ENCODE peak calls at places on chromosomes 5 and 9, in ten cellular contexts. Q, R, P, U, E, X, Z, W, D and H are unnamed samples.

GRCh38 chr5:72238712-72239445 is 81.2 kb downstream of the MRPS27 start:
- DNase-seq in Q (no peak), R (no peak), P (no peak), U (no peak), E (no peak), X (no peak), Z (no peak), W (no peak), D (no peak), H (no peak)

GRCh38 chr5:72194846-72195245 is 87.6 kb downstream of the MAP1B start:
- DNase-seq in Q (peak; percentile 5), R (no peak), P (no peak), U (no peak), E (no peak), X (no peak), Z (no peak), W (no peak), D (no peak), H (no peak)

GRCh38 chr5:169563369-169563768 is 20.2 kb upstream of the SPDL1 start:
- DNase-seq in Q (no peak), R (no peak), P (no peak), U (no peak), E (no peak), X (no peak), Z (no peak), W (no peak), D (no peak), H (no peak)

GRCh38 chr5:78699565-78700143 is 51.1 kb upstream of the LHFPL2 start:
- DNase-seq in Q (no peak), R (no peak), P (peak; percentile 36), U (peak; percentile 89), E (peak; percentile 83), X (no peak), Z (peak; percentile 96), W (peak; percentile 42), D (peak; percentile 40), H (peak; percentile 99)

GRCh38 chr5:140239939-140240700 is 62.8 kb downstream of the PFDN1 start:
- DNase-seq in Q (peak; percentile 59), R (no peak), P (peak; percentile 59), U (peak; percentile 39), E (peak; percentile 75), X (peak; percentile 60), Z (peak; percentile 60), W (no peak), D (peak; percentile 75), H (no peak)

GRCh38 chr5:76326559-76327351 is 76.3 kb upstream of the IQGAP2 start:
- DNase-seq in Q (no peak), R (no peak), P (no peak), U (no peak), E (no peak), X (no peak), Z (no peak), W (no peak), D (no peak), H (no peak)

GRCh38 chr5:1141827-1142226 is 30.0 kb upstream of the SLC12A7 start:
- DNase-seq in Q (no peak), R (peak; percentile 56), P (no peak), U (no peak), E (no peak), X (no peak), Z (no peak), W (no peak), D (no peak), H (no peak)

GRCh38 chr9:33110686-33111085 is 34.2 kb upstream of the SMU1 start:
- DNase-seq in Q (no peak), R (no peak), P (no peak), U (no peak), E (no peak), X (no peak), Z (no peak), W (no peak), D (no peak), H (no peak)

GRCh38 chr5:171969288-171969880 is 37.1 kb downstream of the FBXW11 start:
- DNase-seq in Q (no peak), R (no peak), P (no peak), U (no peak), E (no peak), X (no peak), Z (no peak), W (no peak), D (no peak), H (no peak)

GRCh38 chr5:86463339-86463738 is 154.4 kb upstream of the COX7C start:
- DNase-seq in Q (no peak), R (no peak), P (no peak), U (no peak), E (peak; percentile 20), X (no peak), Z (no peak), W (no peak), D (no peak), H (no peak)

GRCh38 chr9:135347461-135347860 is 132.1 kb upstream of the PPP1R26 start:
- DNase-seq in Q (no peak), R (no peak), P (no peak), U (no peak), E (no peak), X (no peak), Z (no peak), W (no peak), D (no peak), H (no peak)

GRCh38 chr5:173762930-173763329 is 125.2 kb upstream of the CPEB4 start:
- DNase-seq in Q (no peak), R (no peak), P (no peak), U (no peak), E (peak; percentile 35), X (no peak), Z (no peak), W (no peak), D (peak; percentile 55), H (no peak)